ENCODE peak calls at places on chromosome 14, in six cellular contexts. M, I, D, V, P and J are unnamed samples.

GRCh38 chr14:22627506-22628263 is 16.5 kb downstream of the OR6J1 start:
- DNase-seq in P (no peak), I (no peak), V (no peak), D (no peak), M (no peak), J (no peak)

GRCh38 chr14:23053426-23053825 is 3.9 kb downstream of the CDH24 start:
- DNase-seq in P (no peak), I (no peak), D (no peak), M (no peak), V (no peak), J (no peak)

GRCh38 chr14:103528158-103528511 is 861 bp upstream of the TRMT61A start:
- DNase-seq in M (no peak), D (no peak), I (no peak), V (no peak), P (no peak), J (no peak)

GRCh38 chr14:52678591-52678990 is 16.8 kb downstream of the ERO1A start:
- DNase-seq in D (no peak), V (no peak), M (no peak), P (no peak), I (no peak), J (no peak)

GRCh38 chr14:45028107-45028626 is 55.7 kb upstream of the PRPF39 start:
- DNase-seq in M (no peak), P (no peak), I (no peak), V (no peak), D (no peak), J (no peak)

GRCh38 chr14:91249841-91250616 is 5.5 kb upstream of the GPR68 start:
- DNase-seq in I (peak; percentile 48), P (peak; percentile 51), V (peak; percentile 90), M (peak; percentile 98), D (no peak), J (no peak)

GRCh38 chr14:101819251-101819990 is 57.9 kb downstream of the PPP2R5C start:
- DNase-seq in V (no peak), P (peak; percentile 71), M (no peak), I (no peak), D (no peak), J (no peak)

GRCh38 chr14:61469771-61470170 is 148.4 kb downstream of the PRKCH start:
- DNase-seq in M (no peak), P (no peak), V (no peak), I (no peak), D (no peak), J (no peak)

GRCh38 chr14:85300119-85300518 is 229.8 kb upstream of the FLRT2 start:
- DNase-seq in P (no peak), M (no peak), I (no peak), D (no peak), V (no peak), J (no peak)

GRCh38 chr14:65210118-65210826 is 108.0 kb upstream of the MAX start:
- DNase-seq in V (peak; percentile 65), I (no peak), M (no peak), P (peak; percentile 22), D (no peak), J (peak; percentile 49)

GRCh38 chr14:39351708-39352107 is 80.5 kb downstream of the FBXO33 start:
- DNase-seq in M (no peak), I (no peak), V (no peak), P (no peak), D (no peak), J (no peak)

GRCh38 chr14:55807059-55807499 is 227.1 kb downstream of the KTN1 start:
- DNase-seq in D (peak; percentile 95), M (peak; percentile 91), V (peak; percentile 80), P (peak; percentile 75), I (no peak), J (peak; percentile 99)

GRCh38 chr14:76717508-76717907 is 43.8 kb upstream of the VASH1 start:
- DNase-seq in D (no peak), P (no peak), V (no peak), I (no peak), M (no peak), J (no peak)

GRCh38 chr14:71235865-71236264 is 328.6 kb downstream of the PCNX1 start:
- DNase-seq in M (no peak), D (peak; percentile 49), V (no peak), I (no peak), P (no peak), J (peak; percentile 33)

GRCh38 chr14:21097616-21098133 is 780 bp downstream of the ZNF219 start:
- DNase-seq in V (no peak), M (peak; percentile 40), P (no peak), I (peak; percentile 52), D (peak; percentile 52), J (no peak)

GRCh38 chr14:59585891-59586554 is 9.4 kb upstream of the CCDC175 start:
- DNase-seq in P (no peak), D (no peak), M (no peak), I (no peak), V (no peak), J (no peak)

GRCh38 chr14:95408731-95409471 is 89.2 kb upstream of the CLMN start:
- DNase-seq in D (no peak), M (no peak), I (no peak), P (no peak), V (no peak), J (no peak)

GRCh38 chr14:74491952-74492351 is 1.2 kb downstream of the NPC2 start:
- DNase-seq in V (peak; percentile 60), P (no peak), I (no peak), D (peak; percentile 53), M (no peak), J (peak; percentile 39)

GRCh38 chr14:100872641-100873071 is 30.9 kb downstream of the RTL1 start:
- DNase-seq in V (no peak), D (no peak), P (no peak), I (no peak), M (no peak), J (no peak)